ENCODE peak calls at places on chromosomes 4 and X, in nine cellular contexts. B is breast epithelium, N is cardiac muscle cell, K is body of pancreas, O is lung, H is astrocyte of the spinal cord, I is fibroblast of lung, P is kidney epithelial cell, G is AG04450. A is an unnamed sample.
A peak's percentile ranks its signal among the peaks of the same experiment; 100 is the strongest.

GRCh38 chr4:145618210-145618911 is 824 bp upstream of the MMAA start:
- DNase-seq in B (no peak), N (no peak), K (no peak), O (no peak), H (no peak), I (no peak), P (no peak), G (no peak), A (no peak)

GRCh38 chr4:152836936-152837335 is 57.2 kb downstream of the ARFIP1 start:
- DNase-seq in B (no peak), N (no peak), K (no peak), O (no peak), H (no peak), I (no peak), P (no peak), G (no peak), A (no peak)

GRCh38 chr4:42216569-42216968 is 64.1 kb upstream of the BEND4 start:
- DNase-seq in B (no peak), N (no peak), K (no peak), O (no peak), H (no peak), I (no peak), P (no peak), G (no peak), A (peak; percentile 58)

GRCh38 chr4:10403633-10404445 is 53.4 kb downstream of the ZNF518B start:
- DNase-seq in B (no peak), N (peak; percentile 57), K (peak; percentile 15), O (no peak), H (peak; percentile 37), I (peak; percentile 15), P (no peak), G (no peak), A (peak; percentile 18)

GRCh38 chr4:94168321-94168720 is 39.3 kb upstream of the SMARCAD1 start:
- DNase-seq in B (no peak), N (peak; percentile 27), K (no peak), O (no peak), H (no peak), I (no peak), P (no peak), G (no peak), A (no peak)

GRCh38 chrX:131067846-131068745 is 9.9 kb downstream of the ARHGAP36 start:
- DNase-seq in B (no peak), N (no peak), K (no peak), O (no peak), H (no peak), I (no peak), P (no peak), G (no peak), A (no peak)

GRCh38 chrX:118655561-118656246 is 71.7 kb upstream of the IL13RA1 start:
- DNase-seq in B (no peak), N (no peak), K (no peak), O (no peak), H (peak; percentile 46), I (peak; percentile 59), P (peak; percentile 1), G (no peak), A (no peak)

GRCh38 chr4:153205757-153206156 is 1.5 kb downstream of the TRIM2 start:
- DNase-seq in B (no peak), N (no peak), K (peak; percentile 68), O (peak; percentile 59), H (peak; percentile 37), I (peak; percentile 62), P (no peak), G (no peak), A (no peak)

GRCh38 chr4:4640692-4641091 is 98.8 kb upstream of the STX18 start:
- DNase-seq in B (no peak), N (peak; percentile 51), K (no peak), O (no peak), H (no peak), I (no peak), P (no peak), G (no peak), A (no peak)

GRCh38 chr4:7813674-7814073 is 126.0 kb downstream of the AFAP1 start:
- DNase-seq in B (no peak), N (no peak), K (peak; percentile 52), O (peak; percentile 56), H (peak; percentile 81), I (peak; percentile 97), P (peak; percentile 67), G (peak; percentile 46), A (no peak)

GRCh38 chr4:42761804-42762203 is 104.9 kb upstream of the ATP8A1 start:
- DNase-seq in B (no peak), N (no peak), K (no peak), O (no peak), H (no peak), I (no peak), P (no peak), G (no peak), A (no peak)

GRCh38 chr4:169720529-169720928 is 37.2 kb downstream of the HPF1 start:
- DNase-seq in B (no peak), N (no peak), K (no peak), O (no peak), H (no peak), I (no peak), P (no peak), G (no peak), A (no peak)

GRCh38 chrX:69074726-69075125 is 90.5 kb downstream of the PJA1 start:
- DNase-seq in B (no peak), N (no peak), K (no peak), O (no peak), H (no peak), I (no peak), P (no peak), G (no peak), A (no peak)

GRCh38 chr4:143559757-143560147 is 46.2 kb downstream of the SMARCA5 start:
- DNase-seq in B (no peak), N (no peak), K (no peak), O (no peak), H (no peak), I (no peak), P (no peak), G (no peak), A (no peak)

GRCh38 chr4:125719987-125720386 is 405.2 kb downstream of the FAT4 start:
- DNase-seq in B (no peak), N (no peak), K (no peak), O (no peak), H (peak; percentile 36), I (peak; percentile 30), P (no peak), G (no peak), A (peak; percentile 30)

GRCh38 chr4:181528570-181529184 is 714.5 kb upstream of the TENM3 start:
- DNase-seq in B (peak; percentile 57), N (peak; percentile 90), K (peak; percentile 71), O (peak; percentile 70), H (peak; percentile 75), I (peak; percentile 63), P (peak; percentile 19), G (peak; percentile 45), A (peak; percentile 40)

GRCh38 chr4:47490550-47490949 is 5.5 kb downstream of the ATP10D start:
- DNase-seq in B (no peak), N (peak; percentile 14), K (no peak), O (no peak), H (peak; percentile 31), I (peak; percentile 58), P (no peak), G (no peak), A (no peak)

GRCh38 chr4:120331486-120332281 is 265.0 kb upstream of the MAD2L1 start:
- DNase-seq in B (no peak), N (no peak), K (peak; percentile 46), O (no peak), H (peak; percentile 66), I (peak; percentile 66), P (peak; percentile 56), G (no peak), A (no peak)

GRCh38 chr4:128946929-128947328 is 137.4 kb downstream of the JADE1 start:
- DNase-seq in B (no peak), N (no peak), K (no peak), O (no peak), H (no peak), I (no peak), P (no peak), G (no peak), A (no peak)

GRCh38 chr4:40046311-40046980 is 10.2 kb upstream of the N4BP2 start:
- DNase-seq in B (no peak), N (peak; percentile 25), K (peak; percentile 71), O (peak; percentile 52), H (peak; percentile 69), I (peak; percentile 82), P (no peak), G (peak; percentile 6), A (peak; percentile 81)
- H3K4me3 ChIP-seq in B (no peak overlapping the region), N (no peak overlapping the region), K (no peak overlapping the region), O (no peak overlapping the region), H (no peak overlapping the region), I (no peak overlapping the region), P (no peak overlapping the region), G (no peak overlapping the region), A (no peak overlapping the region)

GRCh38 chrX:120727911-120728310 is 98.1 kb upstream of the C1GALT1C1 start:
- DNase-seq in B (no peak), N (no peak), K (no peak), O (no peak), H (no peak), I (no peak), P (no peak), G (no peak), A (no peak)
- TF ChIP-seq CTCF in B (no peak), N (no peak), K (no peak), O (no peak), H (no peak), I (no peak), P (no peak), G (no peak), A (no peak)

DNA sequence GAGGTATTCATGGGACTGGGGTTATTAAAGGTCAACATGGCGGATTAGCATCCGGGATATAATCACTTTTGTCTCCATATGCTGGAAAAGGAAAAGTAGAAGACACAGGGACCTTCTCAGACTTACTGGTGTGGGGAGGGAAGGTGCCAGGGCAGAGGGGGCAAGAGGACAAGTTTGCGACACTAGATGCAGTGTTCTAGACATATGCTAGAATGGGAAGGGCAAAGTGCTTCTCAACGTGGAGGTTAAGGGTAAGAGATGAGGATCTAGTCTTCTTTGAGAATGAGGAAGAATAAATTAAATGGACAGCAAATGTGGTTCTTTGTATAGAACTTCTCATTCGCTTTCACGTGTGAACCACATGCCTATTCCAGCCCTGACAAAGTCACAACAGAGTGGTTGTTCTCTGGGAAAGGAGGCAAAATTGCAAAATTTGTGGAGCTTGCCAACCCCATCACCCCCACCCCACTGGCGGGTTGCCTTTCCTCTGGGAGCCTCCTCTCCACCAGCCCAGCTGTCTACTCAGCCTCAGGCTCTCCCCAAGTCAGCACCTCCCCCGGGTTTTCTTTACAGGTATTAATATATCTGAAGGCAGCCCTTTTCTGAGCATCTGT is 1.4 kb upstream of the ANXA5 start:
- DNase-seq in B (no peak), N (no peak), K (no peak), O (no peak), H (no peak), I (no peak), P (no peak), G (no peak), A (no peak)
- H3K4me3 ChIP-seq in B (no peak overlapping the region), N (no peak overlapping the region), K (no peak overlapping the region), O (no peak overlapping the region), H (no peak overlapping the region), I (peak overlapping the region; percentile 83), P (no peak overlapping the region), G (no peak overlapping the region), A (no peak overlapping the region)

DNA sequence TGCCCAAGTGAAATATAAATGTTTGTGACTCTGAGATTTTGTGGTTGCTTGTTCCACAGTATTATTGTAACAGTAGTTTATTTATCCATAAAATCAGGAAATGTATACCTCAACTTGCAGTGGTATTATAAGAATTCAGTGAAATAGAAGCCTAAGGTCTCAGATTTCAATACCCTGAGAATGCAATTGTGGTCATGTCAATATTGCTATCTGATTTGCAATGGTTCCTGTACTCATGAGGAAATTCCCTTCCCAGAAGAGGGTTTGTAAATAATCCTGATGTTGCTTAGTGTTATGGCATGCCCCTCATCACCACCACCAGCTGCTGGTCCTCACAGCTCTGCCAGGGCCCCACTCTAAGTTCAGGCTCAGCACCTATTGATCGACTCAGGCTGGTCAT is 67.8 kb downstream of the SLC34A2 start:
- DNase-seq in B (no peak), N (no peak), K (no peak), O (no peak), H (peak; percentile 23), I (peak; percentile 11), P (no peak), G (peak; percentile 13), A (no peak)
- TF ChIP-seq CTCF in B (no peak), N (no peak), K (no peak), O (no peak), H (no peak), I (no peak), P (no peak), G (no peak), A (no peak)